ENCODE peak calls at places on chromosomes 4 and X, in six cellular contexts. M is NCI-H2171, S is NCI-H1105, W is ascending aorta, H is progenitor cell of endocrine pancreas, K is MG63. Y is an unnamed sample.

GRCh38 chrX:153649178-153649914 is 2.3 kb downstream of the DUSP9 start:
- DNase-seq in W (no peak), M (no peak), H (no peak), S (no peak), K (peak), Y (no peak)

GRCh38 chr4:55378617-55379467 is 16.9 kb upstream of the TMEM165 start:
- DNase-seq in K (peak), W (no peak), M (no peak), H (no peak), S (no peak), Y (peak)

GRCh38 chrX:152640039-152640818 is 2.5 kb downstream of the GABRQ start:
- DNase-seq in W (no peak), S (no peak), M (no peak), H (no peak), K (no peak), Y (no peak)

GRCh38 chrX:137707348-137707747 is 141.4 kb downstream of the ZIC3 start:
- DNase-seq in M (no peak), W (no peak), S (no peak), H (no peak), K (no peak), Y (no peak)

GRCh38 chrX:107827852-107828251 is 2.2 kb downstream of the MID2 start:
- DNase-seq in S (no peak), M (no peak), H (no peak), K (no peak), W (no peak), Y (no peak)

GRCh38 chr4:105106416-105106815 is 40.3 kb upstream of the TET2 start:
- DNase-seq in W (no peak), K (no peak), H (no peak), S (no peak), M (no peak), Y (no peak)

GRCh38 chr4:81405900-81406401 is 65.8 kb downstream of the RASGEF1B start:
- DNase-seq in M (peak), S (peak), W (no peak), K (peak), H (no peak), Y (peak)

GRCh38 chr4:33395731-33396485 is 2675.7 kb downstream of the PCDH7 start:
- DNase-seq in K (no peak), H (no peak), M (no peak), W (no peak), S (no peak), Y (no peak)

GRCh38 chr4:16016536-16016935 is 53.6 kb upstream of the FGFBP2 start:
- DNase-seq in W (no peak), S (no peak), M (no peak), H (no peak), K (no peak), Y (no peak)

GRCh38 chr4:47933798-47934197 is 19.4 kb upstream of the NFXL1 start:
- DNase-seq in H (no peak), M (no peak), W (no peak), K (no peak), S (no peak), Y (peak)

GRCh38 chrX:15127010-15127409 is 142.9 kb downstream of the ASB9 start:
- DNase-seq in S (no peak), K (no peak), W (no peak), M (no peak), H (no peak), Y (no peak)

GRCh38 chr4:179804440-179804839 is 2362.2 kb upstream of the AGA start:
- DNase-seq in M (no peak), H (no peak), W (no peak), S (no peak), K (peak), Y (no peak)

GRCh38 chrX:36957425-36958328 is 50.5 kb upstream of the FAM47C start:
- DNase-seq in M (no peak), S (no peak), H (peak), W (no peak), K (no peak), Y (no peak)

Y was measured in HFFc6.